ENCODE peak calls at places on chromosomes 13 and 19, in eight cellular contexts. One of them, this sample, is unnamed.

GRCh38 chr13:24053505-24054251 is 106.8 kb upstream of the SPATA13 start:
- DNase-seq in left ventricle myocardium inferior: no peak
- DNase-seq in endothelial cell: peak
- DNase-seq in tibial nerve: no peak
- DNase-seq in astrocyte of the spinal cord: peak
- DNase-seq in body of pancreas: peak
- DNase-seq in AG04450: no peak
- DNase-seq in astrocyte of the cerebellum: peak
- DNase-seq in this sample: peak

GRCh38 chr19:55939206-55939605 is 7.1 kb upstream of the NLRP13 start:
- DNase-seq in AG04450: no peak
- DNase-seq in endothelial cell: no peak
- DNase-seq in tibial nerve: no peak
- DNase-seq in astrocyte of the spinal cord: no peak
- DNase-seq in left ventricle myocardium inferior: no peak
- DNase-seq in astrocyte of the cerebellum: no peak
- DNase-seq in body of pancreas: no peak
- DNase-seq in this sample: no peak

GRCh38 chr13:88450515-88450914 is 779.3 kb downstream of the SLITRK5 start:
- DNase-seq in endothelial cell: no peak
- DNase-seq in left ventricle myocardium inferior: no peak
- DNase-seq in body of pancreas: no peak
- DNase-seq in tibial nerve: no peak
- DNase-seq in astrocyte of the spinal cord: no peak
- DNase-seq in astrocyte of the cerebellum: no peak
- DNase-seq in AG04450: no peak
- DNase-seq in this sample: no peak

GRCh38 chr13:101178394-101178793 is 237.9 kb downstream of the NALCN start:
- DNase-seq in left ventricle myocardium inferior: no peak
- DNase-seq in tibial nerve: no peak
- DNase-seq in endothelial cell: no peak
- DNase-seq in astrocyte of the spinal cord: no peak
- DNase-seq in astrocyte of the cerebellum: no peak
- DNase-seq in body of pancreas: no peak
- DNase-seq in AG04450: peak
- DNase-seq in this sample: no peak

GRCh38 chr13:83178008-83178407 is 704.3 kb downstream of the SLITRK1 start:
- DNase-seq in body of pancreas: no peak
- DNase-seq in tibial nerve: no peak
- DNase-seq in endothelial cell: no peak
- DNase-seq in left ventricle myocardium inferior: no peak
- DNase-seq in astrocyte of the spinal cord: no peak
- DNase-seq in astrocyte of the cerebellum: no peak
- DNase-seq in AG04450: no peak
- DNase-seq in this sample: no peak

GRCh38 chr19:33290082-33290815 is 12.1 kb downstream of the CEBPA start:
- DNase-seq in endothelial cell: no peak
- DNase-seq in body of pancreas: no peak
- DNase-seq in left ventricle myocardium inferior: no peak
- DNase-seq in astrocyte of the spinal cord: no peak
- DNase-seq in astrocyte of the cerebellum: no peak
- DNase-seq in AG04450: no peak
- DNase-seq in tibial nerve: no peak
- DNase-seq in this sample: peak

GRCh38 chr19:55369651-55370304 is 485 bp downstream of the IL11 start:
- DNase-seq in left ventricle myocardium inferior: no peak
- DNase-seq in body of pancreas: no peak
- DNase-seq in astrocyte of the spinal cord: peak
- DNase-seq in endothelial cell: peak
- DNase-seq in tibial nerve: no peak
- DNase-seq in astrocyte of the cerebellum: no peak
- DNase-seq in AG04450: peak
- DNase-seq in this sample: peak

GRCh38 chr13:79682164-79682563 is 201.2 kb downstream of the NDFIP2 start:
- DNase-seq in AG04450: no peak
- DNase-seq in tibial nerve: no peak
- DNase-seq in astrocyte of the spinal cord: no peak
- DNase-seq in body of pancreas: no peak
- DNase-seq in endothelial cell: no peak
- DNase-seq in left ventricle myocardium inferior: no peak
- DNase-seq in astrocyte of the cerebellum: no peak
- DNase-seq in this sample: no peak

GRCh38 chr13:27559714-27560113 is 60.6 kb downstream of the LNX2 start:
- DNase-seq in tibial nerve: no peak
- DNase-seq in endothelial cell: no peak
- DNase-seq in left ventricle myocardium inferior: no peak
- DNase-seq in astrocyte of the cerebellum: no peak
- DNase-seq in body of pancreas: no peak
- DNase-seq in astrocyte of the spinal cord: no peak
- DNase-seq in AG04450: no peak
- DNase-seq in this sample: peak

GRCh38 chr13:27551563-27551962 is 68.8 kb downstream of the LNX2 start:
- DNase-seq in body of pancreas: no peak
- DNase-seq in AG04450: no peak
- DNase-seq in astrocyte of the spinal cord: no peak
- DNase-seq in astrocyte of the cerebellum: no peak
- DNase-seq in tibial nerve: no peak
- DNase-seq in endothelial cell: no peak
- DNase-seq in left ventricle myocardium inferior: no peak
- DNase-seq in this sample: no peak

GRCh38 chr13:27556109-27556508 is 64.2 kb downstream of the LNX2 start:
- DNase-seq in endothelial cell: no peak
- DNase-seq in AG04450: no peak
- DNase-seq in tibial nerve: peak
- DNase-seq in body of pancreas: no peak
- DNase-seq in astrocyte of the spinal cord: peak
- DNase-seq in astrocyte of the cerebellum: peak
- DNase-seq in left ventricle myocardium inferior: no peak
- DNase-seq in this sample: no peak
- TF ChIP-seq CTCF in endothelial cell: no peak
- TF ChIP-seq CTCF in AG04450: peak
- TF ChIP-seq CTCF in tibial nerve: no peak
- TF ChIP-seq CTCF in body of pancreas: no peak
- TF ChIP-seq CTCF in astrocyte of the spinal cord: peak
- TF ChIP-seq CTCF in astrocyte of the cerebellum: peak
- TF ChIP-seq CTCF in left ventricle myocardium inferior: peak
- TF ChIP-seq CTCF in this sample: no peak

DNA sequence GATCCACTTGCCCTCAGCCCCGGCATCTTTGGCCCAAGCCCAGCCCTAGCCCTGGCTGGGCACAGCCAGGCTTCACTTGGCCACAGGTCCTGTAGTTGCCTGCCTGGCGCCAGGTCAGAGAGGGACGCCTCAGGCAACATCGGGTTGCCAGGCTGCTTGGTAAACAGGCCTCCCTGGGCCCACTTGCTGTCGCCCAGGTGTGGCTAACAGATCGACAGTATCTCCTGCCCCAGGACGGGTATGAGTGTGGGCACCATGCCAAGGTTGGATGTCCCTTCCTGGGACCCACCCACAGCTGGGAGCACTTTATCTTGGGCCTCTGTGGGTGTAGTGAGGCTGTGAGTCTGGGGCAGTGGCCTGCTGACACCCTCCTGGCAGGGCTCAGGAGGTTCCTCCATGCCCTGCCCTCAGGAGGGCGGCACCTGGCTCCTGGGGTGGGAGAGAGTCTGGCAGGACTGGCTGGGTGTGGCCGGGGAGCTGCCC is 27.9 kb downstream of the CARM1 start:
- DNase-seq in astrocyte of the cerebellum: no peak
- DNase-seq in astrocyte of the spinal cord: no peak
- DNase-seq in endothelial cell: no peak
- DNase-seq in left ventricle myocardium inferior: peak
- DNase-seq in AG04450: no peak
- DNase-seq in tibial nerve: no peak
- DNase-seq in body of pancreas: peak
- DNase-seq in this sample: peak
- TF ChIP-seq CTCF in astrocyte of the cerebellum: no peak
- TF ChIP-seq CTCF in astrocyte of the spinal cord: no peak
- TF ChIP-seq CTCF in endothelial cell: no peak
- TF ChIP-seq CTCF in left ventricle myocardium inferior: no peak
- TF ChIP-seq CTCF in AG04450: no peak
- TF ChIP-seq CTCF in tibial nerve: no peak
- TF ChIP-seq CTCF in body of pancreas: no peak
- TF ChIP-seq CTCF in this sample: no peak

DNA sequence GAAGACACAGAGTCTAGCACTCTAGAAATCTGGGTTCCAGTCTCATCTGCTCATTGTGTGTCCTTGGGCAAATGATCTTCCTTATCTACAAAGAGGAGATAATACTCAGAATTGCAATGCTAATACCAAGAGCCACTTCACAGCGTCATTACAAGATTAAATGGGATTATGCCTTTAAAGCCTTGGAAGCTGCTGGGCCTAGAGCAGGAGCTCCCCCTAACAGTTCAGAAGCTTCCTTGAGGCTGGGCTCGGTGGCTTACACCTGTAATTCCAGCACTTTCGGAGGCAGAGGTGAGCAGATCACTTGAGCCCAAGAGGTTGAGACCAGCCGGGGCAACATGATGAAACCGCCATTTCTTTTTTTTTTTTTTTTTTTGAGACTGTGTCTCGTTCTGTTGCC is 27.6 kb downstream of the AP2S1 start:
- DNase-seq in left ventricle myocardium inferior: no peak
- DNase-seq in body of pancreas: no peak
- DNase-seq in astrocyte of the cerebellum: no peak
- DNase-seq in astrocyte of the spinal cord: no peak
- DNase-seq in AG04450: no peak
- DNase-seq in endothelial cell: no peak
- DNase-seq in tibial nerve: no peak
- DNase-seq in this sample: no peak
- TF ChIP-seq CTCF in left ventricle myocardium inferior: no peak
- TF ChIP-seq CTCF in body of pancreas: no peak
- TF ChIP-seq CTCF in astrocyte of the cerebellum: no peak
- TF ChIP-seq CTCF in astrocyte of the spinal cord: no peak
- TF ChIP-seq CTCF in AG04450: no peak
- TF ChIP-seq CTCF in endothelial cell: no peak
- TF ChIP-seq CTCF in tibial nerve: no peak
- TF ChIP-seq CTCF in this sample: no peak

GRCh38 chr19:15810335-15810734 is 5.1 kb downstream of the OR10H1 start:
- DNase-seq in astrocyte of the cerebellum: no peak
- DNase-seq in astrocyte of the spinal cord: no peak
- DNase-seq in AG04450: no peak
- DNase-seq in tibial nerve: peak
- DNase-seq in body of pancreas: no peak
- DNase-seq in left ventricle myocardium inferior: no peak
- DNase-seq in endothelial cell: no peak
- DNase-seq in this sample: no peak

GRCh38 chr19:15813916-15814315 is 1.5 kb downstream of the OR10H1 start:
- DNase-seq in body of pancreas: no peak
- DNase-seq in left ventricle myocardium inferior: no peak
- DNase-seq in endothelial cell: no peak
- DNase-seq in astrocyte of the cerebellum: no peak
- DNase-seq in astrocyte of the spinal cord: no peak
- DNase-seq in tibial nerve: no peak
- DNase-seq in AG04450: no peak
- DNase-seq in this sample: no peak

GRCh38 chr19:15812059-15812722 is 3.3 kb downstream of the OR10H1 start:
- DNase-seq in body of pancreas: no peak
- DNase-seq in astrocyte of the spinal cord: no peak
- DNase-seq in tibial nerve: peak
- DNase-seq in left ventricle myocardium inferior: no peak
- DNase-seq in astrocyte of the cerebellum: no peak
- DNase-seq in AG04450: no peak
- DNase-seq in endothelial cell: no peak
- DNase-seq in this sample: peak

GRCh38 chr19:15811476-15811875 is 4.0 kb downstream of the OR10H1 start:
- DNase-seq in endothelial cell: no peak
- DNase-seq in left ventricle myocardium inferior: no peak
- DNase-seq in tibial nerve: no peak
- DNase-seq in astrocyte of the spinal cord: no peak
- DNase-seq in body of pancreas: no peak
- DNase-seq in astrocyte of the cerebellum: no peak
- DNase-seq in AG04450: no peak
- DNase-seq in this sample: no peak

GRCh38 chr19:15815306-15815705 is at the start of gene OR10H1:
- DNase-seq in AG04450: no peak
- DNase-seq in endothelial cell: no peak
- DNase-seq in astrocyte of the cerebellum: no peak
- DNase-seq in body of pancreas: peak
- DNase-seq in astrocyte of the spinal cord: no peak
- DNase-seq in tibial nerve: no peak
- DNase-seq in left ventricle myocardium inferior: no peak
- DNase-seq in this sample: peak
- TF ChIP-seq CTCF in AG04450: no peak
- TF ChIP-seq CTCF in endothelial cell: no peak
- TF ChIP-seq CTCF in astrocyte of the cerebellum: no peak
- TF ChIP-seq CTCF in body of pancreas: no peak
- TF ChIP-seq CTCF in astrocyte of the spinal cord: no peak
- TF ChIP-seq CTCF in tibial nerve: no peak
- TF ChIP-seq CTCF in left ventricle myocardium inferior: no peak
- TF ChIP-seq CTCF in this sample: no peak

GRCh38 chr19:7376151-7376852 is 27.6 kb downstream of the ARHGEF18 start:
- DNase-seq in AG04450: no peak
- DNase-seq in tibial nerve: no peak
- DNase-seq in left ventricle myocardium inferior: no peak
- DNase-seq in astrocyte of the cerebellum: no peak
- DNase-seq in body of pancreas: no peak
- DNase-seq in endothelial cell: no peak
- DNase-seq in astrocyte of the spinal cord: no peak
- DNase-seq in this sample: peak
- TF ChIP-seq CTCF in AG04450: no peak
- TF ChIP-seq CTCF in tibial nerve: no peak
- TF ChIP-seq CTCF in left ventricle myocardium inferior: no peak
- TF ChIP-seq CTCF in astrocyte of the cerebellum: no peak
- TF ChIP-seq CTCF in body of pancreas: no peak
- TF ChIP-seq CTCF in endothelial cell: no peak
- TF ChIP-seq CTCF in astrocyte of the spinal cord: no peak
- TF ChIP-seq CTCF in this sample: no peak

DNA sequence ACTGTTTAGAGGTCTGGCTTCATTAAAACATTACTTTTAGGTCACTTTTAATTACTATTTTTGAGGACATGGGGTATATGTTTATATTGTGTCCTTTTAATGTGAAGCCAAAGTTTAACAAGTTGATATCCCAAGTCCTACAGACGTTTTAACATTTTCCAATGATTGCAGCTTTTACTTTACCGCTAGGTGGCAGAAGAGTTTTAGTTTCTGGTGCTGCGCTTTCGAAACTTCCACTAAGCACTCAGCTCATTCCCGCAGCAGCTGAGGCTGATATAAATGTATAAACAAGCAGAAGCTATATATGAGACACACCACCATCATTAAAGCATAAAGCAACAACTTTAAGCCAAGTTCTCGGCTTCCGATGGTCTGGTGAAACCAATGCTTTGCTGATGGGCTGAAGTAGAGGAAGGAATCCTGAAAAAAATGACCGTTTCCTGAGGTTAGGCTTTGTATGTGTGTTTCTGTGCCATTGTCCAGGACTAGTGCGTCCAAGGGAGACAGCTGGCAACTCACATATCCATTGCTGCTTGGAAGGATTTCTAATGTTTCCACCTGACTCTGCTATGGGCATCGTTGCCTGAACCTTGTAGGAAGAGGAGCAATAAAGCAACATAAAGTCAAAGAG is 753.9 kb downstream of the OLFM4 start:
- DNase-seq in tibial nerve: peak
- DNase-seq in left ventricle myocardium inferior: no peak
- DNase-seq in endothelial cell: peak
- DNase-seq in AG04450: no peak
- DNase-seq in body of pancreas: peak
- DNase-seq in astrocyte of the cerebellum: peak
- DNase-seq in astrocyte of the spinal cord: peak
- DNase-seq in this sample: peak
- TF ChIP-seq CTCF in tibial nerve: peak
- TF ChIP-seq CTCF in left ventricle myocardium inferior: peak
- TF ChIP-seq CTCF in endothelial cell: peak
- TF ChIP-seq CTCF in AG04450: peak
- TF ChIP-seq CTCF in body of pancreas: peak
- TF ChIP-seq CTCF in astrocyte of the cerebellum: peak
- TF ChIP-seq CTCF in astrocyte of the spinal cord: peak
- TF ChIP-seq CTCF in this sample: peak